ENCODE peak calls at places on chromosomes 5 and 9, in six cellular contexts. X is HS-5; U is kidney tubule cell; I is H7; W is lower leg skin; S is activated CD4-positive, CD25-positive, alpha-beta regulatory T cell. K is an unnamed sample.

GRCh38 chr5:6452622-6453504 is 4.2 kb downstream of the UBE2QL1 start:
- DNase-seq in X (no peak), U (no peak), I (no peak), W (no peak), S (no peak), K (peak)

GRCh38 chr9:18861599-18862546 is 171.1 kb downstream of the SAXO1 start:
- DNase-seq in X (no peak), U (peak), I (peak), W (no peak), S (no peak), K (no peak)

GRCh38 chr5:15618938-15619337 is 119.0 kb downstream of the FBXL7 start:
- DNase-seq in X (no peak), U (no peak), I (no peak), W (no peak), S (no peak), K (no peak)

GRCh38 chr5:177472460-177473441 is 683 bp downstream of the DBN1 start:
- DNase-seq in X (no peak), U (peak), I (peak), W (no peak), S (no peak), K (no peak)

GRCh38 chr9:130444565-130445221 is at the start of gene ASS1:
- DNase-seq in X (no peak), U (peak), I (peak), W (no peak), S (no peak), K (no peak)

GRCh38 chr9:38388283-38389223 is 3.9 kb upstream of the ALDH1B1 start:
- DNase-seq in X (no peak), U (no peak), I (no peak), W (peak), S (no peak), K (no peak)

GRCh38 chr9:89362647-89363310 is 44.5 kb downstream of the SECISBP2 start:
- DNase-seq in X (no peak), U (no peak), I (peak), W (no peak), S (no peak), K (no peak)

GRCh38 chr5:147396070-147396469 is 113.8 kb downstream of the DPYSL3 start:
- DNase-seq in X (no peak), U (no peak), I (no peak), W (peak), S (no peak), K (no peak)

GRCh38 chr5:27171696-27172362 is 133.4 kb upstream of the CDH9 start:
- DNase-seq in X (no peak), U (no peak), I (peak), W (no peak), S (no peak), K (no peak)

GRCh38 chr9:15018238-15018637 is 108.0 kb upstream of the FREM1 start:
- DNase-seq in X (no peak), U (peak), I (no peak), W (no peak), S (no peak), K (no peak)

GRCh38 chr9:125839322-125839721 is 92.1 kb downstream of the PBX3 start:
- DNase-seq in X (no peak), U (no peak), I (no peak), W (no peak), S (no peak), K (no peak)

GRCh38 chr5:5424736-5425135 is 2.3 kb downstream of the ICE1 start:
- DNase-seq in X (no peak), U (no peak), I (no peak), W (no peak), S (no peak), K (no peak)

GRCh38 chr5:86814907-86815306 is 197.2 kb downstream of the COX7C start:
- DNase-seq in X (no peak), U (no peak), I (no peak), W (no peak), S (no peak), K (no peak)

GRCh38 chr9:105725370-105725769 is 31.0 kb downstream of the TMEM38B start:
- DNase-seq in X (no peak), U (no peak), I (no peak), W (no peak), S (no peak), K (no peak)

GRCh38 chr5:121199238-121199999 is 652.3 kb upstream of the FTMT start:
- DNase-seq in X (peak), U (no peak), I (no peak), W (no peak), S (no peak), K (no peak)

GRCh38 chr9:72271617-72272478 is 93.2 kb downstream of the ZFAND5 start:
- DNase-seq in X (no peak), U (peak), I (peak), W (peak), S (peak), K (peak)

GRCh38 chr5:150672237-150672883 is 11.3 kb downstream of the MYOZ3 start:
- DNase-seq in X (no peak), U (peak), I (peak), W (peak), S (no peak), K (no peak)

GRCh38 chr5:95063492-95063891 is 221.4 kb downstream of the MCTP1 start:
- DNase-seq in X (no peak), U (no peak), I (no peak), W (no peak), S (no peak), K (no peak)

GRCh38 chr5:56696900-56697299 is 118.4 kb upstream of the MAP3K1 start:
- DNase-seq in X (no peak), U (no peak), I (no peak), W (no peak), S (no peak), K (no peak)

GRCh38 chr9:124040935-124041816 is 29.6 kb downstream of the LHX2 start:
- DNase-seq in X (no peak), U (peak), I (peak), W (peak), S (no peak), K (no peak)

GRCh38 chr5:52673495-52673894 is 114.2 kb upstream of the ITGA1 start:
- DNase-seq in X (no peak), U (no peak), I (no peak), W (no peak), S (no peak), K (no peak)

GRCh38 chr9:92740015-92740408 is 24.6 kb downstream of the BICD2 start:
- DNase-seq in X (no peak), U (no peak), I (no peak), W (no peak), S (no peak), K (no peak)

GRCh38 chr9:113511047-113511521 is 47.6 kb downstream of the RGS3 start:
- DNase-seq in X (no peak), U (peak), I (no peak), W (no peak), S (no peak), K (no peak)

K was measured in cerebellar nuclear complex.